ENCODE peak calls at places on chromosomes 11 and 22, in four cellular contexts. Y is NCI-H1417, E is H9, J is LoVo. V is an unnamed sample.

GRCh38 chr11:16891964-16892363 is 122.2 kb downstream of the PLEKHA7 start:
- DNase-seq in Y (no peak), E (no peak), J (no peak), V (no peak)

GRCh38 chr11:19084661-19085315 is 24.3 kb upstream of the MRGPRX2 start:
- DNase-seq in Y (no peak), E (no peak), J (no peak), V (no peak)

GRCh38 chr11:97722065-97722464 is 1298.7 kb upstream of the CNTN5 start:
- DNase-seq in Y (no peak), E (no peak), J (peak; percentile 31), V (no peak)

GRCh38 chr11:9219115-9219514 is 46.0 kb downstream of the DENND5A start:
- DNase-seq in Y (no peak), E (no peak), J (no peak), V (no peak)

GRCh38 chr22:20239951-20240773 is 28.0 kb downstream of the RTN4R start:
- DNase-seq in Y (no peak), E (no peak), J (no peak), V (no peak)

GRCh38 chr11:66032962-66033735 is 6.9 kb upstream of the CATSPER1 start:
- DNase-seq in Y (no peak), E (no peak), J (no peak), V (no peak)

GRCh38 chr22:31286360-31287255 is 5.7 kb downstream of the PIK3IP1 start:
- DNase-seq in Y (no peak), E (no peak), J (no peak), V (no peak)

GRCh38 chr11:61023086-61024035 is 51.9 kb downstream of the CD6 start:
- DNase-seq in Y (peak; percentile 43), E (no peak), J (no peak), V (peak; percentile 23)

GRCh38 chr22:44336962-44337657 is 24.4 kb upstream of the SHISAL1 start:
- DNase-seq in Y (peak; percentile 71), E (no peak), J (no peak), V (peak; percentile 79)

GRCh38 chr11:15911377-15912044 is 444.8 kb downstream of the SOX6 start:
- DNase-seq in Y (no peak), E (no peak), J (no peak), V (no peak)

GRCh38 chr11:12617632-12618031 is 56.6 kb upstream of the TEAD1 start:
- DNase-seq in Y (no peak), E (no peak), J (no peak), V (no peak)

GRCh38 chr11:17259931-17260499 is 16.5 kb upstream of the NUCB2 start:
- DNase-seq in Y (no peak), E (no peak), J (no peak), V (no peak)

GRCh38 chr11:120139316-120140069 is 1.6 kb upstream of the TRIM29 start:
- DNase-seq in Y (no peak), E (peak; percentile 31), J (no peak), V (no peak)

GRCh38 chr22:22407061-22407460 is 101.5 kb downstream of the ZNF280B start:
- DNase-seq in Y (no peak), E (no peak), J (no peak), V (no peak)

GRCh38 chr22:20647586-20648305 is 126.2 kb upstream of the SERPIND1 start:
- DNase-seq in Y (no peak), E (peak; percentile 7), J (no peak), V (no peak)

GRCh38 chr11:92975285-92975684 is 5.8 kb downstream of the MTNR1B start:
- DNase-seq in Y (no peak), E (no peak), J (no peak), V (no peak)

GRCh38 chr11:110335358-110335757 is 38.9 kb upstream of the RDX start:
- DNase-seq in Y (no peak), E (no peak), J (no peak), V (no peak)

GRCh38 chr11:73965076-73965763 is 14.4 kb downstream of the DNAJB13 start:
- DNase-seq in Y (no peak), E (no peak), J (no peak), V (no peak)

GRCh38 chr11:14454861-14455632 is 44.6 kb downstream of the COPB1 start:
- DNase-seq in Y (peak; percentile 4), E (no peak), J (no peak), V (no peak)

GRCh38 chr11:8290122-8290810 is 26.6 kb upstream of the LMO1 start:
- DNase-seq in Y (peak; percentile 89), E (peak; percentile 15), J (no peak), V (peak; percentile 61)

GRCh38 chr11:34235591-34236071 is 122.2 kb downstream of the ABTB2 start:
- DNase-seq in Y (peak; percentile 23), E (no peak), J (no peak), V (no peak)

GRCh38 chr11:8740156-8740555 is 57.6 kb downstream of the RPL27A start:
- DNase-seq in Y (no peak), E (no peak), J (no peak), V (no peak)

GRCh38 chr11:6405039-6405667 is 13.7 kb downstream of the APBB1 start:
- DNase-seq in Y (peak; percentile 85), E (peak; percentile 92), J (no peak), V (no peak)

GRCh38 chr22:37345863-37346514 is 63.7 kb downstream of the CYTH4 start:
- DNase-seq in Y (no peak), E (no peak), J (no peak), V (no peak)

GRCh38 chr11:79263001-79263400 is 177.8 kb downstream of the TENM4 start:
- DNase-seq in Y (no peak), E (peak; percentile 36), J (no peak), V (no peak)

GRCh38 chr11:122656073-122656630 is 630 bp downstream of the UBASH3B start:
- DNase-seq in Y (no peak), E (peak; percentile 54), J (peak; percentile 51), V (no peak)